ENCODE peak calls at places on chromosomes 6 and 20, in ten cellular contexts. H is PC-3, Y is T-helper 17 cell, G is Daoy, C is choroid plexus epithelial cell, O is RWPE1, F is right cardiac atrium, K is endothelial cell, I is cardiac muscle cell, M is astrocyte of the cerebellum. B is an unnamed sample.

GRCh38 chr6:82989891-82990290 is 75.8 kb downstream of the UBE3D start:
- DNase-seq in O (no peak), I (no peak), G (no peak), C (no peak), H (no peak), F (no peak), Y (no peak), K (no peak), M (no peak), B (no peak)

GRCh38 chr20:40687384-40688128 is 1.5 kb downstream of the MAFB start:
- DNase-seq in O (peak), I (peak), F (peak), Y (no peak), M (no peak), C (peak), G (peak), H (no peak), K (peak), B (no peak)

GRCh38 chr6:51842487-51843469 is 244.6 kb downstream of the PKHD1 start:
- DNase-seq in O (no peak), H (no peak), G (no peak), C (no peak), K (no peak), Y (no peak), M (no peak), F (no peak), I (no peak), B (no peak)

GRCh38 chr20:63071541-63072181 is 64.9 kb upstream of the BHLHE23 start:
- DNase-seq in F (no peak), O (peak), G (peak), H (peak), M (no peak), I (peak), K (no peak), Y (peak), C (peak), B (peak)

GRCh38 chr20:16295534-16295933 is 277.7 kb downstream of the KIF16B start:
- DNase-seq in I (no peak), F (no peak), M (no peak), Y (no peak), C (no peak), H (no peak), G (no peak), K (no peak), O (no peak), B (no peak)

GRCh38 chr6:44000164-44000842 is 126.9 kb downstream of the MRPL14 start:
- DNase-seq in Y (no peak), G (peak), H (no peak), F (no peak), I (no peak), M (no peak), C (no peak), K (no peak), O (no peak), B (no peak)

GRCh38 chr6:101853226-101853625 is 459.7 kb downstream of the GRIK2 start:
- DNase-seq in F (no peak), K (no peak), I (no peak), C (no peak), O (no peak), H (no peak), Y (no peak), M (no peak), G (no peak), B (no peak)

GRCh38 chr20:9514461-9515210 is at the start of gene LAMP5:
- DNase-seq in F (no peak), H (peak), M (no peak), Y (no peak), O (no peak), K (peak), I (peak), G (peak), C (peak), B (no peak)

B was measured in H54.